ENCODE peak calls at places on chromosomes 3 and 15, in four cellular contexts. W, N, Z and B are unnamed samples.

GRCh38 chr3:100045696-100046095 is 68.6 kb downstream of the FILIP1L start:
- DNase-seq in W (peak), N (peak), Z (no peak), B (no peak)

GRCh38 chr3:128572644-128573105 is 77.9 kb downstream of the RPN1 start:
- DNase-seq in W (no peak), N (no peak), Z (peak), B (no peak)

GRCh38 chr3:54321515-54321914 is 199.2 kb downstream of the CACNA2D3 start:
- DNase-seq in W (no peak), N (no peak), Z (no peak), B (no peak)

GRCh38 chr3:195245531-195245951 is 25.4 kb downstream of the XXYLT1 start:
- DNase-seq in W (peak), N (no peak), Z (no peak), B (peak)

GRCh38 chr3:38154625-38155255 is 10.6 kb upstream of the OXSR1 start:
- DNase-seq in W (no peak), N (no peak), Z (no peak), B (no peak)

GRCh38 chr3:176795897-176796296 is 401.4 kb downstream of the TBL1XR1 start:
- DNase-seq in W (no peak), N (no peak), Z (no peak), B (no peak)

GRCh38 chr3:171838218-171838720 is 4.9 kb upstream of the TMEM212 start:
- DNase-seq in W (no peak), N (peak), Z (no peak), B (peak)

GRCh38 chr15:84947947-84948830 is 33.5 kb upstream of the PDE8A start:
- DNase-seq in W (no peak), N (peak), Z (no peak), B (no peak)

GRCh38 chr3:66475386-66476020 is 25.3 kb downstream of the LRIG1 start:
- DNase-seq in W (no peak), N (no peak), Z (no peak), B (no peak)

GRCh38 chr3:76470285-76470684 is 569.6 kb upstream of the ROBO2 start:
- DNase-seq in W (no peak), N (no peak), Z (no peak), B (no peak)

GRCh38 chr3:107432013-107432515 is 54.8 kb downstream of the CCDC54 start:
- DNase-seq in W (no peak), N (no peak), Z (no peak), B (peak)

GRCh38 chr3:171967137-171967783 is 72.1 kb upstream of the FNDC3B start:
- DNase-seq in W (no peak), N (no peak), Z (peak), B (no peak)

GRCh38 chr3:67976683-67977082 is 322.3 kb upstream of the SUCLG2 start:
- DNase-seq in W (no peak), N (no peak), Z (no peak), B (no peak)

GRCh38 chr15:68696532-68697363 is 118.0 kb downstream of the CORO2B start:
- DNase-seq in W (no peak), N (no peak), Z (no peak), B (no peak)
- H3K27ac ChIP-seq in W (no peak), N (no peak), Z (no peak), B (no peak)

DNA sequence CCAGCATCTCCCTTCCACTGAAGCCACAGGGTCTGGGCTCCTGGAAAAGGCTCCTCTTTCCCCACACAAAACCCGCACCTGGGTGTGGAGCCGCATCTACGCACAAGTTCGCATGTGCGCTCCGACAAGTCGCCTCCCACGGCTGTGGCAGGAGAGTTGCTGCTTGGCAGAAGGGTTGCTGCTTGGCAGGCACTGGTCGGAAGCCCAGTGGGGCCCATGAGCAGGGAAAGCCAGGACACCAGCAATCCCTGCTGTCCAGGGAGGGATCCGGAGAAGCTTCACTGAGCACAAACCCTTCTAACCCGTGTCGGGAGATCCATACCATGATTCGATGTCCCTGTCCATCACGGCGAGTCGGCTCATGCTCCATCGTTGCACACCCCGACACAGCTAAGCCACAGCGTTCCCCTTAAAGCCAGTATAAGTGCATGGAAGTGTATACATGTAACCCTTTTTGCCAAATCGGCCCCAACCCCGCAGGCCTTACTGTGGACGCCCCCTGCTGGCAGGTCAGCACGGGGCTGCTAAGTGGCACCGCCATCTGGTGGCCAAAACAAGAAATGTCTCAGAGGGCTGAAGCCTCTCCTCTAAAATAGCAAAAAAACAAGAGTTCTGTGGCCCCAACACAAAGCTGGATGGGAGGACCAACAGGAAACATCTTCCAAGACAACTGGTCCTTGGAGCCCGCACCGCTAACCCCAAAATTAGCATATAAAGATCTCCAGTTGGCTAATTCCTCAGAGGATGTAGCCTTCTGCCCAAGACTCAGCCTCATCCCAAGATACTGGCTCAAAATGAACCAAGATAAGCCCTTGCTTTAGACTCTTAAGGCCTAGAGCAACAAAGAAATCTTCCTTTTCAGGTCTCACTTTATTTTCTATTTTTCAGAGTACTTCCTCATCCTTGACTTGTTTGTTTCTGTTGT is 8.3 kb downstream of the ANKRD63 start:
- DNase-seq in W (no peak), N (peak), Z (peak), B (peak)
- TF ChIP-seq EP300 in W (no peak), N (no peak), Z (no peak), B (no peak)

DNA sequence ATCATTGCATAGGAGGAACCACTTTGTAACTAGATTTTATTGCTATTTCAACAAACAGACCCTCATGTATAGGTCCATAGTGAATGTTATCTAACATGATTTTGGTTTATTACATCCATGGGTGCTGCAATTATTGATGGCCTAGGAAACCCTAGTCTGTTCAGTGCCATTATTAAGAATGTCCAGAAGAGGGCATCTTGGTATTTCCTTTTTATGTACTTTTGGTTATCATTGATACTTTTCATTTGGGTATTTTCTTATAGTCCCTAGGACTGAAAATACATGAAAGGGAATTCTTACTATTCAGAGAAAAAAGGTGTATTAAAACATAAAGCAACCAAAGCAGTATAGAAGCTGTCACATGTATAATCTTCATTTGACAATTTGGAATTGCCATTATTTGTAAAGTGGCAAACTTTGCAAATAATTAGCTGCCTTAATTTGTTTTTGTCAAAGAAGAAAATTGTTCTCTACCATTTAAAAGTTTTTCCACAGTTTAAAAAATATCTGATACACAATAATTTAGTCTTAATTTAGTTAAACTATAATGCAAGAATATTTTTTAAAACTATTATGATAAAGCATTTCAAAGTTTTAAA is 48.7 kb downstream of the CNOT10 start:
- DNase-seq in W (no peak), N (no peak), Z (peak), B (no peak)
- TF ChIP-seq POLR2A in W (no peak), N (no peak), Z (no peak), B (no peak)

GRCh38 chr3:170622369-170623159 is 36.7 kb upstream of the SLC7A14 start:
- DNase-seq in W (peak), N (peak), Z (no peak), B (peak)
- H3K27ac ChIP-seq in W (no peak), N (no peak), Z (no peak), B (peak)

GRCh38 chr3:188468672-188469071 is 314.7 kb downstream of the LPP start:
- DNase-seq in W (peak), N (peak), Z (no peak), B (peak)
- TF ChIP-seq EP300 in W (no peak), N (peak), Z (no peak), B (peak)

GRCh38 chr15:44728576-44729393 is 7.5 kb upstream of the TRIM69 start:
- DNase-seq in W (peak), N (peak), Z (peak), B (peak)

GRCh38 chr15:44726568-44727461 is 9.5 kb upstream of the TRIM69 start:
- DNase-seq in W (no peak), N (peak), Z (peak), B (no peak)

GRCh38 chr15:44726136-44726535 is 10.2 kb upstream of the TRIM69 start:
- DNase-seq in W (no peak), N (no peak), Z (no peak), B (no peak)

GRCh38 chr15:44729394-44729913 is 6.9 kb upstream of the TRIM69 start:
- DNase-seq in W (no peak), N (no peak), Z (no peak), B (no peak)

DNA sequence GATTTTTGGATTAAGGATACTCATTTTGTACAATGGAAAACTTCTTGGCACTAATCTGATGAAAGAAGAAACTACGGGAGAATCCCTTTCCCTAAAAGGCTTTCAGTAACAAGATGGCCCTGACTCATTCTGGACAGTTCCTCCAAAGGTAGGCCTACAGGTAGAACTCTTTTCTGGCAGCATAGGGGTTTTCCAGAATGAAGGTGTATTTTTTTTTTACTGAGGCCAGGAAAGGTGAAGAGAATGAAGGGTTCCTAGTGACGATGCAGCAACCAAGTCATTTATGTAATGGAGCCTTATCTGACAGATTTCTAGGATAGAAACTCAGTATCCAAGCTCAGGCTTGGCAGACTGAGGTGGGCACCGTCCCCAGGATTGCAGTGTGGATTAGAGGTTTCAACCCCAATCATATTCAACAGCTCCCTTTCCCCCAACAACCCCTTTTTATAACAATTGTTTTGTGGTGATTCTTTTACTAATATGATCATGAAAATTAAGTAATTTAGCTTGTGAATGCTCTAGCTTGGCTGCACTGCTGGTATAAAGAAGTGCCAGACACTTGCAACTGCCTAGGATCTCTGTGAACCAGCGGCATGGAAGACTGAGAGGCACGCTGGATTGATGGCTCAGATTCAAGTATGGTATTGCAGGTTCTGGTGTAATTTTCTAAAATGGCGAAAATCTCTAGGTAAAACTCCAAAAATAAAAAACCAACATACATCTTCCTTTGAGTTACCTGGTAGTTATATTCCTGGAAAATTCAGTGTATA is 8.7 kb upstream of the TRIM69 start:
- DNase-seq in W (no peak), N (no peak), Z (no peak), B (no peak)
- TF ChIP-seq POLR2A in W (no peak), N (no peak), Z (no peak), B (no peak)